ENCODE peak calls at places on chromosomes 11 and 22, in four cellular contexts. B is CD4-positive, alpha-beta T cell; M is mucosa of gallbladder; O is memory B cell. L is an unnamed sample.

GRCh38 chr11:116535954-116536353 is 236.8 kb downstream of the BUD13 start:
- DNase-seq in B (no peak), M (no peak), O (no peak), L (no peak)

GRCh38 chr22:17087176-17088131 is 2.7 kb downstream of the IL17RA start:
- DNase-seq in B (no peak), M (no peak), O (no peak), L (peak)

GRCh38 chr11:10325398-10326079 is 20.7 kb downstream of the ADM start:
- DNase-seq in B (no peak), M (no peak), O (no peak), L (no peak)

GRCh38 chr11:134124660-134125451 is 56.0 kb downstream of the JAM3 start:
- DNase-seq in B (no peak), M (no peak), O (no peak), L (no peak)

GRCh38 chr22:28998681-28999080 is 63.0 kb downstream of the C22orf31 start:
- DNase-seq in B (no peak), M (no peak), O (no peak), L (no peak)

GRCh38 chr11:83852775-83853442 is 566.7 kb upstream of the CCDC90B start:
- DNase-seq in B (no peak), M (no peak), O (no peak), L (no peak)

GRCh38 chr11:119964136-119965025 is 173.5 kb downstream of the TRIM29 start:
- DNase-seq in B (no peak), M (no peak), O (no peak), L (no peak)

GRCh38 chr22:31179345-31179744 is 19.4 kb downstream of the RNF185 start:
- DNase-seq in B (no peak), M (no peak), O (no peak), L (no peak)

GRCh38 chr11:108474664-108475485 is 7.5 kb upstream of the C11orf65 start:
- DNase-seq in B (no peak), M (no peak), O (no peak), L (no peak)

GRCh38 chr11:63535734-63536133 is 874 bp upstream of the PLAAT4 start:
- DNase-seq in B (no peak), M (no peak), O (no peak), L (no peak)

L was measured in effector CD8-positive, alpha-beta T cell.